ENCODE peak calls at places on chromosome 18, in five cellular contexts. X is ovary, S is tibial nerve, N is Peyer's patch, C is HCT116. H is an unnamed sample.

GRCh38 chr18:11955299-11956029 is 25.8 kb upstream of the IMPA2 start:
- DNase-seq in X (no peak), S (peak; percentile 23), N (no peak), C (no peak), H (no peak)

GRCh38 chr18:40534748-40535147 is 1420.3 kb upstream of the PIK3C3 start:
- DNase-seq in X (no peak), S (no peak), N (no peak), C (no peak), H (no peak)

GRCh38 chr18:2847341-2848144 is 737 bp downstream of the EMILIN2 start:
- DNase-seq in X (peak; percentile 73), S (no peak), N (no peak), C (no peak), H (no peak)

GRCh38 chr18:22601481-22601880 is 183.8 kb upstream of the CTAGE1 start:
- DNase-seq in X (no peak), S (no peak), N (no peak), C (no peak), H (no peak)

GRCh38 chr18:3281456-3282400 is 19.8 kb downstream of the MYL12B start:
- DNase-seq in X (no peak), S (no peak), N (no peak), C (peak; percentile 78), H (no peak)

GRCh38 chr18:32380559-32380958 is 90.1 kb downstream of the GAREM1 start:
- DNase-seq in X (no peak), S (no peak), N (no peak), C (no peak), H (no peak)

GRCh38 chr18:9763876-9764605 is 55.9 kb downstream of the RAB31 start:
- DNase-seq in X (no peak), S (no peak), N (no peak), C (no peak), H (no peak)

GRCh38 chr18:10074122-10074521 is 160.3 kb downstream of the VAPA start:
- DNase-seq in X (no peak), S (no peak), N (no peak), C (no peak), H (no peak)

GRCh38 chr18:13159579-13159978 is 59.0 kb upstream of the LDLRAD4 start:
- DNase-seq in X (no peak), S (no peak), N (no peak), C (peak; percentile 44), H (no peak)

GRCh38 chr18:79515944-79516351 is 120.2 kb downstream of the NFATC1 start:
- DNase-seq in X (no peak), S (no peak), N (peak; percentile 37), C (no peak), H (peak; percentile 25)

GRCh38 chr18:52334896-52335295 is 5.1 kb upstream of the DCC start:
- DNase-seq in X (no peak), S (no peak), N (no peak), C (no peak), H (no peak)

GRCh38 chr18:48600746-48601090 is 61.9 kb downstream of the CTIF start:
- DNase-seq in X (no peak), S (no peak), N (no peak), C (no peak), H (no peak)

GRCh38 chr18:6118080-6118479 is 222.8 kb upstream of the TMEM200C start:
- DNase-seq in X (no peak), S (no peak), N (no peak), C (no peak), H (no peak)

GRCh38 chr18:79975043-79975442 is 10.6 kb downstream of the HSBP1L1 start:
- DNase-seq in X (no peak), S (no peak), N (no peak), C (no peak), H (no peak)

GRCh38 chr18:77984833-77985232 is 735.2 kb downstream of the GALR1 start:
- DNase-seq in X (no peak), S (no peak), N (no peak), C (no peak), H (no peak)

GRCh38 chr18:77981874-77982273 is 732.2 kb downstream of the GALR1 start:
- DNase-seq in X (no peak), S (no peak), N (no peak), C (no peak), H (no peak)

GRCh38 chr18:77984178-77984577 is 734.5 kb downstream of the GALR1 start:
- DNase-seq in X (no peak), S (no peak), N (no peak), C (no peak), H (no peak)

GRCh38 chr18:77983270-77983669 is 733.6 kb downstream of the GALR1 start:
- DNase-seq in X (no peak), S (no peak), N (no peak), C (no peak), H (no peak)

DNA sequence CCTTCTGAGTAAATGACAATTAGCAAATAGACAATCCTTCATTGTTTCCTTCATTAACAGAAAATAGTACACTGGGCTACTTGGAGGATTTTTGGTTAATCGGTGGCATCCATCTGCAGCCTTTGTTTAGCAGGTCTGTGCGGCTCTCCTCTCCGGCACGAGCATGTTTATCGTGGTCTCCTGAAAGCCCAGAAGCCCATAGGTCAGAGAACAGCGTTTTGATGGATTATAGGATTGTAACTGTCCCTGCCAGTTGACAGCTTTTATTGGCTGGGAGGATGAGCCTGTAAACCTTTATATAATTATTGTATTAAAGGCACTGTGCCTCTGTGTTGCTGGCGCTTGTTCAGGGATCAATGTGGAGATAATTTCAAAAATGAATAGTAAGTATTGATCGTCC is 735.8 kb downstream of the GALR1 start:
- DNase-seq in X (no peak), S (no peak), N (no peak), C (no peak), H (no peak)
- TF ChIP-seq CTCF in X (no peak), S (no peak), N (no peak), C (no peak), H (no peak)

GRCh38 chr18:50287441-50288347 is at the start of gene CXXC1:
- DNase-seq in X (peak; percentile 99), S (peak; percentile 91), N (peak; percentile 97), C (peak; percentile 99), H (peak; percentile 96)
- TF ChIP-seq POLR2A in X (no peak), S (peak; percentile 41), N (peak; percentile 36), C (no peak), H (no peak)

GRCh38 chr18:35040988-35041751 is at the start of gene MAPRE2:
- DNase-seq in X (peak; percentile 100), S (peak; percentile 100), N (peak; percentile 98), C (peak; percentile 85), H (peak; percentile 98)

GRCh38 chr18:35043207-35043606 is 2.0 kb downstream of the MAPRE2 start:
- DNase-seq in X (no peak), S (no peak), N (no peak), C (no peak), H (no peak)

GRCh38 chr18:35041752-35042379 is 653 bp downstream of the MAPRE2 start:
- DNase-seq in X (no peak), S (no peak), N (no peak), C (no peak), H (no peak)

GRCh38 chr18:35040638-35040987 is 600 bp upstream of the MAPRE2 start:
- DNase-seq in X (no peak), S (no peak), N (no peak), C (no peak), H (no peak)

GRCh38 chr18:35042389-35043066 is 1.3 kb downstream of the MAPRE2 start:
- DNase-seq in X (no peak), S (no peak), N (no peak), C (no peak), H (no peak)
- H3K27ac ChIP-seq in X (no peak overlapping the region), S (peak overlapping the region; percentile 90), N (peak overlapping the region; percentile 86), C (no peak overlapping the region), H (peak overlapping the region; percentile 83)

GRCh38 chr18:36335476-36336279 is 38.2 kb downstream of the FHOD3 start:
- DNase-seq in X (no peak), S (no peak), N (no peak), C (no peak), H (no peak)
- TF ChIP-seq CTCF in X (no peak), S (no peak), N (no peak), C (no peak), H (no peak)

H was measured in breast epithelium.